ENCODE peak calls at places on chromosomes 2 and 18, in five cellular contexts. H, E, S, A and X are unnamed samples.

GRCh38 chr2:20168048-20168726 is 56.7 kb downstream of the SDC1 start:
- DNase-seq in A (no peak), E (no peak), H (no peak), S (no peak), X (no peak)

GRCh38 chr2:189412330-189412953 is 28.8 kb upstream of the WDR75 start:
- DNase-seq in S (no peak), A (no peak), E (no peak), H (peak), X (no peak)

GRCh38 chr2:201228271-201228911 is 31.9 kb upstream of the CASP8 start:
- DNase-seq in S (no peak), H (no peak), A (no peak), E (no peak), X (no peak)

GRCh38 chr18:50428531-50429206 is 53.8 kb downstream of the SKA1 start:
- DNase-seq in H (no peak), E (no peak), S (no peak), A (no peak), X (no peak)

GRCh38 chr2:236282406-236282805 is 18.2 kb upstream of the ASB18 start:
- DNase-seq in A (no peak), E (no peak), H (no peak), S (no peak), X (no peak)

GRCh38 chr2:12169060-12169406 is 422.6 kb downstream of the LPIN1 start:
- DNase-seq in E (no peak), A (peak), S (no peak), H (peak), X (peak)

GRCh38 chr18:69617408-69617807 is 216.7 kb downstream of the DOK6 start:
- DNase-seq in S (no peak), E (no peak), H (no peak), A (no peak), X (no peak)

GRCh38 chr2:170339324-170339723 is 161.4 kb downstream of the MYO3B start:
- DNase-seq in S (no peak), H (no peak), E (no peak), A (no peak), X (no peak)

GRCh38 chr2:237074211-237074993 is 11.3 kb upstream of the COPS8 start:
- DNase-seq in A (no peak), H (no peak), E (no peak), S (no peak), X (no peak)

GRCh38 chr2:29374823-29375222 is 259.6 kb downstream of the CLIP4 start:
- DNase-seq in A (no peak), E (no peak), H (no peak), S (no peak), X (no peak)

GRCh38 chr18:48875942-48876511 is 74.7 kb downstream of the SMAD7 start:
- DNase-seq in A (no peak), E (no peak), H (no peak), S (no peak), X (no peak)

GRCh38 chr18:48876590-48876989 is 74.2 kb downstream of the SMAD7 start:
- DNase-seq in H (no peak), A (no peak), S (no peak), E (no peak), X (no peak)

GRCh38 chr18:48879008-48879431 is 71.7 kb downstream of the SMAD7 start:
- DNase-seq in H (no peak), S (peak), A (no peak), E (no peak), X (no peak)

GRCh38 chr18:48877941-48878340 is 72.8 kb downstream of the SMAD7 start:
- DNase-seq in E (no peak), S (no peak), H (no peak), A (no peak), X (no peak)

DNA sequence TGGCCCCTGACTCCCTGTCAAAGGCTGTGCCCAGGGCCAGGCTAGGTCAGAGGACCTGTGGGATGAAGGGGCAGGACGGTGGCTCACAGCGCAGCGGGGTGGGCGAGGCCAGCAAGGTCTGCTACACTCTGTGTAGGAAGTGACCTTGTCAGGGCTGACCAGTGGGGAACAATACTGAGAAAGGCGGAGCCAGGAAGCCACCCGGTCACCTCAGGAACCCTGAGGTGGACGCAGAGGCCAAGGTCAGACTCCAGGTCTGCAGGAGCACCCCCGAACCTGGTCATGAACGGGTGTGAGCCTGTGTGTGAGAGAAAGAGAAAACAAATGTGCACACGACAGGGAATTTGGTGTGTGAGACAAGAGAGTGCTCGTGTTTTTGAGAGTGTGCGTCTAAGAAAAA is 72.3 kb downstream of the SMAD7 start:
- DNase-seq in H (no peak), A (no peak), S (no peak), E (no peak), X (no peak)
- H3K4me3 ChIP-seq in H (no peak), A (no peak), S (no peak), E (no peak), X (no peak)

GRCh38 chr2:209640358-209640757 is 131.3 kb upstream of the UNC80 start:
- DNase-seq in A (no peak), E (no peak), H (no peak), S (no peak), X (no peak)

GRCh38 chr2:209638346-209638745 is 133.3 kb upstream of the UNC80 start:
- DNase-seq in S (no peak), A (peak), E (no peak), H (no peak), X (no peak)

GRCh38 chr2:209633911-209634310 is 137.7 kb upstream of the UNC80 start:
- DNase-seq in A (no peak), S (no peak), E (no peak), H (no peak), X (no peak)

GRCh38 chr2:209637293-209637692 is 134.3 kb upstream of the UNC80 start:
- DNase-seq in S (no peak), H (no peak), A (no peak), E (no peak), X (no peak)

DNA sequence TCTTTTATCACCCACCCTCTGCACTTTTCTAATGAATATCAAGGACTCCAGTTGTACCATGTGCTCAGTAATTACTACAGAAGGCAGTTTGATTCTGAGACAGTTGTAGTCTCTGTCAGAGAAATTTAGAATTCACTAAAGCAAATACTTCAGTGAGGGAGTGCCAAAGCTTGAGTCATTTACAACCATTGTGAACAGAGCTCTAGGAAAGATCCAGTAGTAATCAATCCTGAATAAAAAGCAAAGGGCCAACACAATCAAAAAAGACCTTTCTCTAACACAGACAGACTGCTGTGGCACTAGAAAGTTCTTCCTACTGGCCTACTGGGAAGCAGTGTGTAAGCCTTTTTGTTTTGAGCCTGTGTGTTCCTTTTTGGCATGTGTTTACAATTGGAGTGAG is 135.6 kb upstream of the UNC80 start:
- DNase-seq in S (no peak), A (no peak), E (no peak), H (no peak), X (no peak)
- TF ChIP-seq CTCF in S (no peak), A (no peak), E (no peak), H (no peak), X (no peak)

DNA sequence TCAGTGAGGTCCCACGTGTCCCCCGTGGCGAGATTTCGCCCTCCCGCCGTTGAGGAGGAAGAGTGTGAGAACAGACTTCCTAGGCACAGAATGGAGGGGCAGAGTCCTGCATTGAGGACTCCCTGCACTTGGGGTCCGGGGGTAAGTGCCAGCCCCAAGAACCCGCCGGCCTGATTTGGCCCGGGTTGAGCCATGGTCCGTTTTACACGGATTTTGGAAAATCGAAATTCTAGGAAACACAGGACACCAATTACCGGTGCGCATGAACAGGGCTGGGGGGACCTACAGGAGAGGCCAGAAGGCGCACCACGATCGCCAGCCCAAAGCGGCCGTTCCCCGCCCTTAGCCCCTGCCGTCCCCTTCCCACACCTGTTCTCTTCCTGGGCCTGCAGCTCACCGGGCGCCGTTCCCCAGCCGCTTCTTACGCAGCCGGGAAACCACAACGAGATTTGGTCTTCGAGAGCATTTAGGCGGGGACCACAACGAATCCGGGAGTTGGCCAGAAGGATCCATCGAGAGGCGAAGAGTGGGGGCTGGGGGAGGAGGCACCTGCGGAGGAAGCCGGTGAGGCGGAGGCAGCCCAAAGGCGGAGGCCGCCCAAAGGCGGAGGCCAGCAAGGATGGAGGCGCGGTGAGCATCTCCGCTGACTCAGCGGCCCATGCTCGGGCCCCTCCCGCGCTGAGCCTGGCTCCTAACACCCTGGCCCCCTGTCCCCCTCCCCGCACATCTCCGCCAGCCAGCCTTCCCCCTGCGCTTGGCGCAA is 464 bp upstream of the TLX2 start:
- DNase-seq in S (no peak), H (no peak), E (no peak), A (no peak), X (no peak)
- H3K4me3 ChIP-seq in S (no peak), H (no peak), E (no peak), A (no peak), X (no peak)

GRCh38 chr2:113979172-113980128 is 89.6 kb downstream of the ACTR3 start:
- DNase-seq in S (no peak), E (no peak), H (peak), A (no peak), X (no peak)
- TF ChIP-seq CTCF in S (peak), E (peak), H (peak), A (peak), X (no peak)

GRCh38 chr2:69766014-69766413 is 24.1 kb downstream of the ANXA4 start:
- DNase-seq in A (no peak), S (no peak), H (no peak), E (no peak), X (no peak)

GRCh38 chr2:69768789-69769188 is 26.9 kb downstream of the ANXA4 start:
- DNase-seq in A (no peak), S (no peak), E (no peak), H (no peak), X (no peak)

GRCh38 chr2:69768217-69768616 is 26.3 kb downstream of the ANXA4 start:
- DNase-seq in H (no peak), E (no peak), S (no peak), A (no peak), X (no peak)

GRCh38 chr2:69764286-69765058 is 22.5 kb downstream of the ANXA4 start:
- DNase-seq in S (no peak), H (peak), A (no peak), E (no peak), X (no peak)

GRCh38 chr2:69767034-69767433 is 25.1 kb downstream of the ANXA4 start:
- DNase-seq in H (no peak), A (peak), S (no peak), E (no peak), X (peak)
- H3K4me3 ChIP-seq in H (no peak), A (no peak), S (no peak), E (no peak), X (no peak)

GRCh38 chr2:71559080-71559827 is 105.9 kb downstream of the DYSF start:
- DNase-seq in A (no peak), S (no peak), E (no peak), H (no peak), X (no peak)

GRCh38 chr2:71558300-71559051 is 105.1 kb downstream of the DYSF start:
- DNase-seq in H (no peak), E (no peak), A (peak), S (no peak), X (no peak)

GRCh38 chr2:71559828-71560210 is 106.5 kb downstream of the DYSF start:
- DNase-seq in S (no peak), H (no peak), A (no peak), E (no peak), X (no peak)

GRCh38 chr2:71561441-71562267 is 108.3 kb downstream of the DYSF start:
- DNase-seq in E (no peak), S (no peak), A (no peak), H (no peak), X (no peak)

GRCh38 chr2:71560286-71561011 is 107.1 kb downstream of the DYSF start:
- DNase-seq in S (no peak), H (no peak), E (no peak), A (no peak), X (no peak)
- TF ChIP-seq CTCF in S (no peak), H (no peak), E (no peak), A (no peak), X (no peak)